ENCODE peak calls at places on chromosomes 13 and 19, in six cellular contexts. L is GM03348; T is AG08396; E is hepatocyte; X is NCI-H748 treated with DMSO at 0.1 percent for 48 hours; W is stimulated activated CD8-positive, alpha-beta memory T cell treated with anti-CD3 and anti-CD28 coated beads, Interleukin-4, amount 100 ng/mL, for 24 hours. S is an unnamed sample.

GRCh38 chr19:57941593-57941992 is 5.9 kb downstream of the ZNF256 start:
- DNase-seq in L (no peak), T (no peak), E (no peak), X (no peak), W (no peak), S (no peak)

GRCh38 chr13:113121928-113122420 is 625 bp upstream of the F10 start:
- DNase-seq in L (no peak), T (no peak), E (no peak), X (no peak), W (no peak), S (no peak)

GRCh38 chr19:2589441-2589840 is 113.1 kb downstream of the GNG7 start:
- DNase-seq in L (no peak), T (no peak), E (no peak), X (no peak), W (no peak), S (no peak)

GRCh38 chr13:68697551-68697950 is 1410.1 kb upstream of the ATXN8OS start:
- DNase-seq in L (no peak), T (no peak), E (peak), X (no peak), W (no peak), S (no peak)

GRCh38 chr13:110137677-110138008 is 169.3 kb downstream of the COL4A1 start:
- DNase-seq in L (peak), T (no peak), E (peak), X (peak), W (no peak), S (peak)

GRCh38 chr19:4390017-4390861 is 10.1 kb downstream of the SH3GL1 start:
- DNase-seq in L (peak), T (no peak), E (peak), X (no peak), W (no peak), S (no peak)

GRCh38 chr19:39167461-39168257 is 29.1 kb upstream of the NCCRP1 start:
- DNase-seq in L (no peak), T (no peak), E (peak), X (no peak), W (no peak), S (no peak)

GRCh38 chr13:106496072-106496997 is 39.1 kb downstream of the EFNB2 start:
- DNase-seq in L (no peak), T (no peak), E (no peak), X (peak), W (no peak), S (no peak)

GRCh38 chr13:101728615-101729014 is 276.1 kb downstream of the ITGBL1 start:
- DNase-seq in L (no peak), T (no peak), E (no peak), X (no peak), W (no peak), S (no peak)

GRCh38 chr19:21513651-21514050 is 8.2 kb downstream of the ZNF429 start:
- DNase-seq in L (no peak), T (no peak), E (no peak), X (no peak), W (no peak), S (no peak)

GRCh38 chr13:45658586-45659235 is 43.2 kb upstream of the ERICH6B start:
- DNase-seq in L (peak), T (peak), E (no peak), X (no peak), W (no peak), S (no peak)

GRCh38 chr13:66074018-66074615 is 1156.0 kb downstream of the PCDH9 start:
- DNase-seq in L (no peak), T (no peak), E (no peak), X (no peak), W (no peak), S (no peak)

GRCh38 chr13:23703241-23703640 is 133.0 kb downstream of the TNFRSF19 start:
- DNase-seq in L (peak), T (no peak), E (no peak), X (no peak), W (no peak), S (no peak)

GRCh38 chr19:8185343-8186068 is 23.7 kb upstream of the CERS4 start:
- DNase-seq in L (no peak), T (no peak), E (no peak), X (no peak), W (no peak), S (no peak)

GRCh38 chr13:73109969-73110368 is 51.2 kb downstream of the KLF5 start:
- DNase-seq in L (no peak), T (no peak), E (no peak), X (no peak), W (no peak), S (no peak)

GRCh38 chr13:51249254-51249653 is 27.1 kb downstream of the FAM124A start:
- DNase-seq in L (no peak), T (peak), E (no peak), X (no peak), W (no peak), S (no peak)

GRCh38 chr13:93361703-93362102 is 135.1 kb downstream of the GPC6 start:
- DNase-seq in L (no peak), T (no peak), E (peak), X (peak), W (no peak), S (peak)

GRCh38 chr13:72651196-72651595 is 76.2 kb downstream of the MZT1 start:
- DNase-seq in L (no peak), T (no peak), E (peak), X (peak), W (no peak), S (peak)

GRCh38 chr19:43763473-43763939 is 8.7 kb upstream of the SMG9 start:
- DNase-seq in L (peak), T (no peak), E (no peak), X (no peak), W (no peak), S (no peak)

GRCh38 chr19:41427647-41428480 is 690 bp upstream of the B3GNT8 start:
- DNase-seq in L (peak), T (peak), E (peak), X (no peak), W (peak), S (no peak)

GRCh38 chr19:35395762-35396199 is 24.9 kb downstream of the GPR42 start:
- DNase-seq in L (peak), T (no peak), E (peak), X (no peak), W (no peak), S (peak)

GRCh38 chr19:46737761-46738171 is 8.1 kb upstream of the FKRP start:
- DNase-seq in L (no peak), T (no peak), E (no peak), X (no peak), W (no peak), S (no peak)

GRCh38 chr19:17706750-17707181 is 12.5 kb upstream of the MAP1S start:
- DNase-seq in L (peak), T (peak), E (no peak), X (no peak), W (no peak), S (peak)

GRCh38 chr13:79128158-79128557 is 277.9 kb downstream of the RBM26 start:
- DNase-seq in L (no peak), T (no peak), E (peak), X (no peak), W (no peak), S (peak)

GRCh38 chr19:3119782-3120380 is 16.0 kb upstream of the GNA15 start:
- DNase-seq in L (no peak), T (no peak), E (no peak), X (no peak), W (no peak), S (no peak)

GRCh38 chr19:13010992-13011652 is 15.8 kb downstream of the NFIX start:
- DNase-seq in L (no peak), T (no peak), E (no peak), X (no peak), W (no peak), S (no peak)

S was measured in HepG2.